ENCODE peak calls at places on chromosomes 12 and 14, in seven cellular contexts. I, U, X, K, Q, J and D are unnamed samples.

GRCh38 chr14:21680072-21680471 is 6.5 kb upstream of the OR4E1 start:
- DNase-seq in I (no peak), U (no peak), X (no peak), K (peak), Q (no peak), J (peak), D (peak)

GRCh38 chr14:71096947-71097346 is 189.7 kb downstream of the PCNX1 start:
- DNase-seq in I (no peak), U (no peak), X (no peak), K (no peak), Q (no peak), J (no peak), D (no peak)

GRCh38 chr14:51394391-51394790 is 154.3 kb downstream of the TMX1 start:
- DNase-seq in I (no peak), U (no peak), X (no peak), K (no peak), Q (no peak), J (no peak), D (peak)

GRCh38 chr12:8078400-8078799 is 3.7 kb upstream of the NECAP1 start:
- DNase-seq in I (peak), U (no peak), X (peak), K (peak), Q (peak), J (peak), D (peak)

GRCh38 chr14:91129261-91129660 is 15.4 kb downstream of the DGLUCY start:
- DNase-seq in I (no peak), U (no peak), X (no peak), K (no peak), Q (no peak), J (peak), D (no peak)

GRCh38 chr12:40063424-40063823 is 42.5 kb downstream of the SLC2A13 start:
- DNase-seq in I (peak), U (no peak), X (no peak), K (no peak), Q (peak), J (no peak), D (no peak)

GRCh38 chr14:25945746-25946145 is 652.1 kb downstream of the NOVA1 start:
- DNase-seq in I (no peak), U (no peak), X (no peak), K (no peak), Q (no peak), J (no peak), D (no peak)

GRCh38 chr12:15599266-15600037 is 189.7 kb downstream of the EPS8 start:
- DNase-seq in I (peak), U (peak), X (no peak), K (no peak), Q (peak), J (peak), D (peak)

GRCh38 chr12:74148849-74149248 is 388.8 kb upstream of the ATXN7L3B start:
- DNase-seq in I (no peak), U (no peak), X (no peak), K (no peak), Q (no peak), J (no peak), D (no peak)

GRCh38 chr12:123897221-123897620 is 75.4 kb downstream of the CCDC92 start:
- DNase-seq in I (no peak), U (no peak), X (no peak), K (peak), Q (no peak), J (peak), D (peak)

GRCh38 chr14:32457213-32457920 is 128.3 kb downstream of the AKAP6 start:
- DNase-seq in I (no peak), U (no peak), X (no peak), K (no peak), Q (peak), J (peak), D (peak)

GRCh38 chr14:100732766-100733100 is 6.0 kb downstream of the DLK1 start:
- DNase-seq in I (no peak), U (no peak), X (no peak), K (no peak), Q (no peak), J (no peak), D (no peak)

GRCh38 chr14:67241416-67242362 is at the start of gene PALS1:
- DNase-seq in I (no peak), U (no peak), X (no peak), K (peak), Q (peak), J (peak), D (peak)